ENCODE peak calls at places on chromosome 2, in nine cellular contexts. K is breast epithelium, C is tibial nerve, N is stomach, B is IMR-90, E is uterus, G is adrenal gland, P is prostate gland, H is HCT116. X is an unnamed sample.

GRCh38 chr2:207091175-207091574 is 74.6 kb downstream of the KLF7 start:
- DNase-seq in K (no peak), C (no peak), N (peak), B (no peak), E (no peak), G (no peak), P (no peak), H (no peak), X (no peak)

GRCh38 chr2:12006841-12007240 is 260.4 kb downstream of the LPIN1 start:
- DNase-seq in K (no peak), C (no peak), N (no peak), B (peak), E (no peak), G (no peak), P (no peak), H (no peak), X (no peak)

GRCh38 chr2:226031078-226031937 is 631.8 kb downstream of the NYAP2 start:
- DNase-seq in K (peak), C (peak), N (peak), B (peak), E (peak), G (peak), P (peak), H (peak), X (no peak)

GRCh38 chr2:240596491-240596931 is 10.0 kb downstream of the CAPN10 start:
- DNase-seq in K (no peak), C (peak), N (peak), B (no peak), E (no peak), G (peak), P (peak), H (no peak), X (no peak)

GRCh38 chr2:168851674-168852320 is 38.4 kb downstream of the SPC25 start:
- DNase-seq in K (no peak), C (no peak), N (peak), B (peak), E (no peak), G (peak), P (no peak), H (peak), X (no peak)

GRCh38 chr2:161761160-161761559 is 136.9 kb downstream of the SLC4A10 start:
- DNase-seq in K (no peak), C (no peak), N (no peak), B (no peak), E (no peak), G (no peak), P (peak), H (no peak), X (no peak)

GRCh38 chr2:218313356-218313755 is 21.1 kb upstream of the TMBIM1 start:
- DNase-seq in K (no peak), C (no peak), N (no peak), B (no peak), E (no peak), G (no peak), P (no peak), H (no peak), X (no peak)

GRCh38 chr2:33491685-33492084 is 15.2 kb downstream of the RASGRP3 start:
- DNase-seq in K (no peak), C (no peak), N (no peak), B (no peak), E (no peak), G (no peak), P (no peak), H (no peak), X (no peak)

GRCh38 chr2:150142561-150142960 is 344.9 kb downstream of the RND3 start:
- DNase-seq in K (no peak), C (no peak), N (no peak), B (peak), E (no peak), G (no peak), P (no peak), H (no peak), X (no peak)

GRCh38 chr2:25294573-25295462 is 46.9 kb downstream of the DNMT3A start:
- DNase-seq in K (peak), C (peak), N (peak), B (peak), E (peak), G (peak), P (peak), H (peak), X (peak)
- TF ChIP-seq POLR2A in K (no peak), C (peak), N (no peak), B (no peak), E (no peak), G (no peak), P (no peak), H (peak), X (peak)

GRCh38 chr2:96336104-96336775 is 674 bp downstream of the NCAPH start:
- DNase-seq in K (no peak), C (no peak), N (no peak), B (no peak), E (no peak), G (no peak), P (no peak), H (no peak), X (no peak)
- TF ChIP-seq POLR2A in K (no peak), C (no peak), N (no peak), B (peak), E (no peak), G (no peak), P (no peak), H (peak), X (peak)

GRCh38 chr2:176140130-176140519 is 10.6 kb downstream of the HOXD8 start:
- DNase-seq in K (no peak), C (no peak), N (no peak), B (no peak), E (peak), G (no peak), P (no peak), H (no peak), X (no peak)

GRCh38 chr2:176138526-176139169 is 9.1 kb downstream of the HOXD8 start:
- DNase-seq in K (no peak), C (no peak), N (no peak), B (no peak), E (peak), G (peak), P (no peak), H (no peak), X (no peak)

GRCh38 chr2:176139621-176140020 is 10.1 kb downstream of the HOXD8 start:
- DNase-seq in K (no peak), C (no peak), N (no peak), B (no peak), E (peak), G (no peak), P (no peak), H (no peak), X (no peak)

GRCh38 chr2:176139170-176139611 is 9.7 kb downstream of the HOXD8 start:
- DNase-seq in K (no peak), C (no peak), N (no peak), B (no peak), E (peak), G (no peak), P (no peak), H (no peak), X (no peak)

GRCh38 chr2:176140520-176141317 is 10.6 kb upstream of the HOXD4 start:
- DNase-seq in K (no peak), C (no peak), N (peak), B (peak), E (peak), G (peak), P (peak), H (peak), X (peak)
- TF ChIP-seq POLR2A in K (no peak), C (no peak), N (no peak), B (no peak), E (no peak), G (no peak), P (no peak), H (no peak), X (no peak)

DNA sequence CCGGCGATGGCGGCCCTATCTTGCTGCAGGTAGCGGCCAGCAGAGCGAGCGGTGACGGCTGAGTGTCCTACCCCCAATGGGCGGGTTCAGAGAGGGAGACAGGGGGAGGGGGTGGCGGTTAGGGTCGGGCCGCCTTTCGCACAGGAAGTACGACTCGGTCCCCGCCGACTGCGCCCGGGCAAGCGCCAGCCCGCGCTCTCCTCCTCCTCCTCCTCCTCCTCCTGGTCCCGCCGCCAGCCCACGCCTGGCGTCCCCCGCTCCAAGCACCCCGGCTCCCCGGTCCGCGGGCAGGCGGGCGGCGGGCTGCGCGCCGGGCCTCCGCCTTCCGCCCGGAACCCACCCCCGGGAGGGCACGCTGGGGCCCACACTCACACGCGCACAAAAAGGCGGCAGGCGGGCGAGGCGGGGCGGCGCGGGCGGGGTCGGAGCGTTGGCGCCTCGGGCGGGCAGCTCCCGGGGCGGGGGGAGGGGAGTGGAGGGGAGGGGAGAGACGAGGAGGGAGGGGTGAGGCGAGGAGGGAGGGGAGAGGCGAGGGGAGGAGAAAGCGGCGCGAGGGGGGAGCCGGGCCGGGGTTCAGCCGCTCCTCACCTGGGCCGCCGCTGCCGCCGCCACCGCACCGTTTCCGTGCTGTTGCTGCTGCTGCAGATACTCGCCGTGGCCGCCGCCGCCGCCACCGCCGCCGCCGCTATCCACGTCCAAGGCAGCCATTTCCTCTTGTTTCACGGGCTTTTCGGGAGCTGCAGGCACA is 1.2 kb downstream of the SP3 start:
- DNase-seq in K (peak), C (peak), N (peak), B (peak), E (peak), G (peak), P (peak), H (peak), X (peak)
- TF ChIP-seq POLR2A in K (no peak), C (peak), N (no peak), B (peak), E (no peak), G (no peak), P (peak), H (peak), X (peak)

DNA sequence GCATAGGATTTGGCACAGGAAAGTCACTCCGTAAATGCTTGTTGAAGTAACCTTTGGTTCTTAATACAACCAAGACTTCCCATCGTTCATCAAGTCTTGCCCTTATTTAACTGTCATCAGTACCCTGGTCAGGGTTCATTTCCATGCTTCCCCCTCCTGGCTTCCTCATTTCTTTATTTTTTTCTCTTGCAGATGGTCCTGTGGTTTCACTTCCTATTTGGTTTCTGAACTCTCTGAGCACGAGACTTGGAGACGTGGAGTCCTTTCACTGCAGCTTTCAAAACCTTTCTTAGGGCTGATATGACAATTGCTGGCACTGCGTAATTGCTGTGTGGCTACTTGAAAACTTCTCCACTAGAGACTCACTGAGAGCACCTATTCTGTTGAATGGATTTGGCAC is 59.9 kb upstream of the PID1 start:
- DNase-seq in K (no peak), C (no peak), N (no peak), B (no peak), E (no peak), G (peak), P (no peak), H (no peak), X (no peak)
- TF ChIP-seq POLR2A in K (no peak), C (no peak), N (no peak), B (no peak), E (no peak), G (no peak), P (no peak), H (no peak), X (no peak)

X was measured in GM12892.